ENCODE peak calls at places on chromosomes 7 and 10, in four cellular contexts. N is GM04504, D is lung microvascular endothelial cell, Q is H1. T is an unnamed sample.

GRCh38 chr10:25682203-25682950 is 251.7 kb upstream of the MYO3A start:
- DNase-seq in Q (no peak), N (no peak), D (peak), T (peak)

GRCh38 chr10:129792864-129793263 is 171.2 kb downstream of the EBF3 start:
- DNase-seq in Q (no peak), D (no peak), N (no peak), T (no peak)

GRCh38 chr7:102454423-102454822 is 10.2 kb downstream of the ALKBH4 start:
- DNase-seq in Q (no peak), D (no peak), N (no peak), T (no peak)

GRCh38 chr7:28626629-28627262 is 214.4 kb downstream of the CREB5 start:
- DNase-seq in Q (peak), N (no peak), D (peak), T (peak)

GRCh38 chr10:121617176-121617575 is 18.9 kb upstream of the FGFR2 start:
- DNase-seq in N (no peak), D (no peak), Q (no peak), T (no peak)

GRCh38 chr10:104104418-104104817 is 17.6 kb upstream of the SFR1 start:
- DNase-seq in N (no peak), Q (no peak), D (no peak), T (no peak)

GRCh38 chr7:71131256-71131752 is 640 bp upstream of the GALNT17 start:
- DNase-seq in D (no peak), Q (peak), N (no peak), T (no peak)

GRCh38 chr10:26969145-26969926 is 108.6 kb upstream of the ABI1 start:
- DNase-seq in D (no peak), Q (no peak), N (no peak), T (no peak)

GRCh38 chr10:93352638-93353383 is 129.3 kb downstream of the MYOF start:
- DNase-seq in N (no peak), D (peak), Q (no peak), T (no peak)

GRCh38 chr7:105493928-105494325 is 28.1 kb downstream of the PUS7 start:
- DNase-seq in D (peak), Q (no peak), N (peak), T (peak)

GRCh38 chr10:72097448-72098300 is 9.3 kb upstream of the SPOCK2 start:
- DNase-seq in N (peak), D (peak), Q (no peak), T (peak)

GRCh38 chr10:110868981-110869380 is 2.7 kb upstream of the PDCD4 start:
- DNase-seq in D (no peak), N (no peak), Q (no peak), T (no peak)

GRCh38 chr10:52951819-52952218 is 179.2 kb upstream of the MBL2 start:
- DNase-seq in Q (peak), N (no peak), D (peak), T (peak)

GRCh38 chr7:95493247-95493646 is 7.5 kb downstream of the ASB4 start:
- DNase-seq in D (no peak), Q (no peak), N (no peak), T (no peak)

GRCh38 chr7:84274029-84274638 is 79.5 kb upstream of the SEMA3A start:
- DNase-seq in N (no peak), D (peak), Q (no peak), T (no peak)

GRCh38 chr7:16428672-16429071 is 7.3 kb upstream of the CRPPA start:
- DNase-seq in Q (no peak), D (peak), N (no peak), T (peak)

GRCh38 chr7:46035166-46035565 is 114.1 kb upstream of the IGFBP3 start:
- DNase-seq in N (no peak), Q (no peak), D (no peak), T (no peak)

GRCh38 chr7:148382585-148382984 is 208.0 kb upstream of the C7orf33 start:
- DNase-seq in D (no peak), Q (peak), N (no peak), T (no peak)

GRCh38 chr10:20990604-20991003 is 93.5 kb upstream of the NEBL start:
- DNase-seq in Q (no peak), N (no peak), D (peak), T (no peak)

GRCh38 chr7:75937958-75938786 is 23.2 kb downstream of the POR start:
- DNase-seq in N (peak), D (peak), Q (no peak), T (no peak)

GRCh38 chr10:99660662-99661369 is 1.5 kb downstream of the ENTPD7 start:
- DNase-seq in D (no peak), Q (no peak), N (no peak), T (no peak)

T was measured in Calu3.